ENCODE peak calls at places on chromosomes 2 and 18, in ten cellular contexts. H is H9, D is SK-N-SH, P is astrocyte, W is IMR-90, B is A549, J is PC-9, G is mammary epithelial cell, E is Karpas-422, O is GM23248. Q is an unnamed sample.

GRCh38 chr2:20593072-20594034 is 57.5 kb downstream of the HS1BP3 start:
- DNase-seq in H (no peak), D (no peak), P (peak; percentile 91), W (peak; percentile 93), B (peak; percentile 82), J (peak; percentile 85), G (peak; percentile 89), E (no peak), O (peak; percentile 90), Q (peak; percentile 97)

GRCh38 chr2:240392084-240392947 is 43.1 kb upstream of the GPC1 start:
- DNase-seq in H (peak; percentile 35), D (no peak), P (no peak), W (no peak), B (no peak), J (peak; percentile 5), G (no peak), E (no peak), O (no peak), Q (peak; percentile 67)

GRCh38 chr2:239375278-239376061 is 25.4 kb downstream of the HDAC4 start:
- DNase-seq in H (no peak), D (peak; percentile 70), P (no peak), W (no peak), B (no peak), J (no peak), G (no peak), E (no peak), O (no peak), Q (no peak)

GRCh38 chr2:108640731-108641130 is 78.6 kb upstream of the RANBP2 start:
- DNase-seq in H (no peak), D (peak; percentile 51), P (peak; percentile 94), W (peak; percentile 93), B (peak; percentile 27), J (no peak), G (peak; percentile 78), E (no peak), O (peak; percentile 93), Q (peak; percentile 92)

GRCh38 chr2:235541016-235541415 is 47.2 kb downstream of the AGAP1 start:
- DNase-seq in H (no peak), D (no peak), P (no peak), W (no peak), B (no peak), J (no peak), G (peak; percentile 8), E (no peak), O (no peak), Q (no peak)

GRCh38 chr18:69980509-69980908 is 32.8 kb upstream of the CD226 start:
- DNase-seq in H (no peak), D (no peak), P (no peak), W (no peak), B (no peak), J (no peak), G (no peak), E (no peak), O (no peak), Q (no peak)

GRCh38 chr2:159022019-159022418 is 53.6 kb downstream of the TANC1 start:
- DNase-seq in H (no peak), D (no peak), P (no peak), W (no peak), B (no peak), J (no peak), G (no peak), E (no peak), O (no peak), Q (no peak)

GRCh38 chr2:162155093-162155492 is 3.0 kb upstream of the GCG start:
- DNase-seq in H (no peak), D (no peak), P (no peak), W (no peak), B (no peak), J (no peak), G (no peak), E (peak; percentile 44), O (no peak), Q (no peak)

DNA sequence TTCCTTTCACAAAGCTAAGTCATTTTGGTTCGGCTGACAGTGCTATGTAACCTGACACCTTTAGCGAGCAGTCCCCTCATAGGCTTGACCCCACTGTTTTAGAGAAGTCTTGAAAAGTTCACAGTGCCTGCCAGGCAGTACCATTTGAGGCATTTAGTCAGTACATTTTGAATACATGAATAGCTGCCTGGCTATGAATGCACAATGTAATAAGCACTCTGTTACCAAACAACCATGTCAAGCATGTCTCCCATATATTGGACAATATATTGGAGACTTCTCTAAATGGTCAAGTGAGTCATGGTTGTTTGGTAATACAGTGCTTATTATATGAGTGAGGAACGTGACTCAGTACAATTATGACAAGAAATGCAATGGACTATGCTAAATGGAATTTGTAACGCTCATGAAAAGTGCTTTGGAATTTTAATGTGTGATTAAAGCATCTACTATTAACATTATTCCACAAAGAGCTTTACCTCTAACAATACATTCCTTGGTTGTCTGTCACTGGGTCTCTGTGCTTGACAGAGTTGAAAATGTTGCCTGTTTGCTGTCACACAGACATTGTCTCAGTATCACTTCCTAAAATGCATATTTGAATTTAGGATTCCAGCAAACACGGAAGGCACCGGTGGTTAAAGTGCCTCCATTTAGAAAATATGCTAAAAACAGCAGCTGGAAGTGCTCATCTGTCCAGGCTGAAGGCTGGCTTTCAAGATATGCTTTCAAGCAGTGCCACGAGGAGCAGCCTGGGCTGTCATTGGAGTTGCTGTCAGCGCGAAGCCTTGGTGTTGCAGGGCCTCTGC is 458.6 kb downstream of the FBXO15 start:
- DNase-seq in H (no peak), D (no peak), P (peak; percentile 95), W (peak; percentile 98), B (no peak), J (no peak), G (peak; percentile 85), E (no peak), O (peak; percentile 89), Q (peak; percentile 3)
- H3K4me2 ChIP-seq in H (peak overlapping the region; percentile 12), D (peak overlapping the region; percentile 61), P (peak overlapping the region; percentile 67), W (peak overlapping the region; percentile 69), B (no peak overlapping the region), J (no peak overlapping the region), G (no peak overlapping the region), E (no peak overlapping the region), O (peak overlapping the region; percentile 44), Q (peak overlapping the region; percentile 43)

DNA sequence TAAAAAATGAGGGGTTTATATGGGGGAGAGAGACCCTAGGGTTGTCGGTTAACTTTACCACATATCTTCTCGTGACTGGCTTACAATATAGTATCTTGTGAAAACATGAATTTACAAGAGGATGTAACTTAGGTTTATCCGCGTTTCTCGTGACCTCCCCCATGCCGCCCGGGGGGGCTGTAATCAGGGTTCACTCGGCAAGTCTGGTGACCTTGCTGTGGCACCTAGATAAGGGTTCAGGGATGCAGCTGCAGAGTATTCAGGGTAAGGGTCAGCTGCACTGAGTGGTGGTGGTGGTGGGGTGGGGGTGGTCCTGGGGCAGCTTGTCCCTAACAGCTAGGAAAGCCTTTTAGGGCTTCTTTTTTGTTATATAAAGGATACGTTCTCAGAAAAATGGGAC is 112.3 kb downstream of the LYPD1 start:
- DNase-seq in H (no peak), D (no peak), P (no peak), W (no peak), B (no peak), J (no peak), G (no peak), E (no peak), O (no peak), Q (no peak)
- H3K4me2 ChIP-seq in H (no peak overlapping the region), D (no peak overlapping the region), P (no peak overlapping the region), W (no peak overlapping the region), B (no peak overlapping the region), J (no peak overlapping the region), G (no peak overlapping the region), E (no peak overlapping the region), O (no peak overlapping the region), Q (no peak overlapping the region)

GRCh38 chr2:60962534-60962933 is 55.0 kb upstream of the PEX13 start:
- DNase-seq in H (no peak), D (no peak), P (no peak), W (no peak), B (no peak), J (no peak), G (no peak), E (no peak), O (no peak), Q (no peak)

GRCh38 chr2:60966465-60967405 is 50.8 kb upstream of the PEX13 start:
- DNase-seq in H (no peak), D (no peak), P (no peak), W (no peak), B (no peak), J (no peak), G (no peak), E (peak; percentile 78), O (no peak), Q (no peak)

GRCh38 chr2:60963176-60963575 is 54.3 kb upstream of the PEX13 start:
- DNase-seq in H (no peak), D (no peak), P (no peak), W (no peak), B (no peak), J (no peak), G (no peak), E (no peak), O (no peak), Q (peak; percentile 10)

GRCh38 chr2:60964651-60965513 is 52.6 kb upstream of the PEX13 start:
- DNase-seq in H (no peak), D (no peak), P (no peak), W (no peak), B (no peak), J (no peak), G (no peak), E (no peak), O (peak; percentile 17), Q (no peak)

DNA sequence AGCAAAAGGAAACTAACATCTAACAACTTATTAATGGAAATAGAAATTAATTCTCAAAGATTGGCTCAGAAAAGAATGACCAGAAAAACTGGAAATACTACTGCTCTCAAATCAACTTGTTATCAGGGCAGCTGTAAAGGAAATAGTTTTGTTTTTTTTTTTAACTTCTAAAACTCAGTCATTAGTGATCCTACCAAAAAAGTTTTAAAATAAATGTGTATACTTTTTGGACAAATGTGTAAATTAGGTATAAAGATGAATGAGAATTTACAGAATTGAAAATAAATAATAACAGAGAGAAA is 52.1 kb upstream of the PEX13 start:
- DNase-seq in H (no peak), D (no peak), P (no peak), W (no peak), B (no peak), J (no peak), G (no peak), E (no peak), O (no peak), Q (no peak)
- H3K4me2 ChIP-seq in H (no peak overlapping the region), D (no peak overlapping the region), P (no peak overlapping the region), W (no peak overlapping the region), B (no peak overlapping the region), J (peak overlapping the region; percentile 28), G (no peak overlapping the region), E (no peak overlapping the region), O (no peak overlapping the region), Q (no peak overlapping the region)

GRCh38 chr2:157504623-157505022 is 60.7 kb upstream of the CYTIP start:
- DNase-seq in H (no peak), D (no peak), P (no peak), W (no peak), B (no peak), J (no peak), G (no peak), E (no peak), O (no peak), Q (no peak)

GRCh38 chr2:157500334-157500733 is 56.4 kb upstream of the CYTIP start:
- DNase-seq in H (no peak), D (no peak), P (no peak), W (no peak), B (no peak), J (no peak), G (peak; percentile 11), E (no peak), O (no peak), Q (no peak)

GRCh38 chr2:157497603-157498314 is 53.9 kb upstream of the CYTIP start:
- DNase-seq in H (no peak), D (peak; percentile 36), P (peak; percentile 36), W (peak; percentile 49), B (peak; percentile 5), J (no peak), G (peak; percentile 31), E (peak; percentile 85), O (peak; percentile 77), Q (no peak)

GRCh38 chr2:157498501-157498900 is 54.6 kb upstream of the CYTIP start:
- DNase-seq in H (no peak), D (no peak), P (no peak), W (no peak), B (no peak), J (no peak), G (no peak), E (no peak), O (no peak), Q (no peak)

DNA sequence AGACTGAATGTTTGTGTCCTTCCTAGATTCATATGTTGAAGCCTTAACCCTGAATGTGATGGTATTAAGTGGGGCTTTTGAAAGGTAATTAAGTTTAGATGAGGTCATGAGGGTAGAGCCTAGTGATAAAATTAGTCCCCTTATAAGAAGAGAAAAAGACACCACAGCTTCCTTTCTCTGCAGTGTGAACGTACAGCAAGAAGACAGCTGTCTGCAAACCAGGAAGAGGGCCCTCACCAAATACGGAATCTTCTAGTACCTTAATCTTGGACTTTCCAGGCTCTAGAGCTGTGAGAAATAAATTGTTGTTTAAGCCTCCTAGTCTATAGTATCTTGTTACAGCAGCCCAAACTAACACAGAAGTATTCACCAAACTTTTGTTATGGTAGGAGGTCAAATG is 57.1 kb upstream of the CYTIP start:
- DNase-seq in H (no peak), D (no peak), P (no peak), W (no peak), B (no peak), J (no peak), G (no peak), E (no peak), O (no peak), Q (no peak)
- H3K4me2 ChIP-seq in H (no peak overlapping the region), D (no peak overlapping the region), P (no peak overlapping the region), W (no peak overlapping the region), B (no peak overlapping the region), J (no peak overlapping the region), G (no peak overlapping the region), E (no peak overlapping the region), O (no peak overlapping the region), Q (no peak overlapping the region)

Q was measured in osteoblast.